ENCODE peak calls at places on chromosomes 2 and 18, in ten cellular contexts. F is thoracic aorta, Q is adrenal gland, N is pancreas, C is A549, U is ovary, B is DND-41, Z is mesendoderm, O is psoas muscle, P is heart right ventricle. K is an unnamed sample.

GRCh38 chr2:1914541-1915165 is 170.3 kb upstream of the PXDN start:
- DNase-seq in F (no peak), Q (no peak), N (no peak), C (no peak), U (no peak), B (no peak), Z (no peak), O (no peak), P (no peak), K (no peak)

GRCh38 chr2:112794131-112794733 is 9.9 kb upstream of the IL1A start:
- DNase-seq in F (peak; percentile 15), Q (peak; percentile 58), N (peak; percentile 52), C (peak; percentile 31), U (no peak), B (peak; percentile 45), Z (peak; percentile 69), O (peak; percentile 23), P (no peak), K (peak; percentile 45)

GRCh38 chr2:106579750-106580197 is 92.6 kb downstream of the CD8B2 start:
- DNase-seq in F (no peak), Q (no peak), N (no peak), C (no peak), U (no peak), B (no peak), Z (no peak), O (no peak), P (peak; percentile 25), K (no peak)

GRCh38 chr18:55524353-55525123 is 63.5 kb downstream of the TCF4 start:
- DNase-seq in F (no peak), Q (no peak), N (no peak), C (no peak), U (no peak), B (no peak), Z (no peak), O (no peak), P (no peak), K (no peak)

GRCh38 chr2:12397861-12398260 is 318.9 kb upstream of the TRIB2 start:
- DNase-seq in F (no peak), Q (no peak), N (no peak), C (no peak), U (no peak), B (no peak), Z (no peak), O (peak; percentile 17), P (peak; percentile 24), K (peak; percentile 38)

GRCh38 chr2:69781321-69782248 is 39.7 kb downstream of the ANXA4 start:
- DNase-seq in F (no peak), Q (no peak), N (peak; percentile 76), C (peak; percentile 67), U (no peak), B (no peak), Z (peak; percentile 45), O (no peak), P (no peak), K (no peak)

GRCh38 chr2:211534655-211535054 is 978.3 kb downstream of the CPS1 start:
- DNase-seq in F (no peak), Q (no peak), N (no peak), C (no peak), U (no peak), B (no peak), Z (peak; percentile 5), O (no peak), P (peak; percentile 34), K (no peak)

GRCh38 chr2:96131818-96132745 is 6.2 kb downstream of the ASTL start:
- DNase-seq in F (no peak), Q (no peak), N (no peak), C (no peak), U (no peak), B (no peak), Z (no peak), O (no peak), P (no peak), K (no peak)

GRCh38 chr18:11955299-11956029 is 25.8 kb upstream of the IMPA2 start:
- DNase-seq in F (no peak), Q (peak; percentile 62), N (peak; percentile 38), C (no peak), U (peak; percentile 46), B (no peak), Z (peak; percentile 89), O (peak; percentile 70), P (no peak), K (peak; percentile 68)

GRCh38 chr2:54634564-54635511 is 88.6 kb upstream of the EML6 start:
- DNase-seq in F (no peak), Q (peak; percentile 81), N (no peak), C (peak; percentile 83), U (peak; percentile 29), B (no peak), Z (peak; percentile 63), O (peak; percentile 55), P (peak; percentile 86), K (peak; percentile 79)

GRCh38 chr18:59383831-59384230 is 24.8 kb upstream of the LMAN1 start:
- DNase-seq in F (no peak), Q (no peak), N (no peak), C (no peak), U (no peak), B (no peak), Z (no peak), O (no peak), P (no peak), K (no peak)

GRCh38 chr2:95362486-95362885 is 40.0 kb upstream of the FAHD2A start:
- DNase-seq in F (no peak), Q (no peak), N (no peak), C (no peak), U (peak; percentile 3), B (no peak), Z (no peak), O (no peak), P (no peak), K (no peak)

GRCh38 chr18:12074734-12075133 is 18.9 kb upstream of the ANKRD62 start:
- DNase-seq in F (no peak), Q (no peak), N (no peak), C (no peak), U (no peak), B (no peak), Z (no peak), O (no peak), P (no peak), K (no peak)

GRCh38 chr18:49096021-49096420 is 145.3 kb upstream of the SMAD7 start:
- DNase-seq in F (no peak), Q (no peak), N (no peak), C (no peak), U (no peak), B (no peak), Z (no peak), O (no peak), P (no peak), K (no peak)

GRCh38 chr2:74863802-74864248 is 29.9 kb downstream of the HK2 start:
- DNase-seq in F (no peak), Q (no peak), N (no peak), C (no peak), U (no peak), B (no peak), Z (no peak), O (no peak), P (no peak), K (no peak)

GRCh38 chr2:14781148-14781547 is 148.6 kb downstream of the LRATD1 start:
- DNase-seq in F (no peak), Q (no peak), N (no peak), C (no peak), U (no peak), B (no peak), Z (no peak), O (no peak), P (no peak), K (no peak)
- H3K4me1 ChIP-seq in F (no peaks in the 10 kb centered on the region), Q (no peaks in the 10 kb centered on the region), N (no peaks in the 10 kb centered on the region), C (no peaks in the 10 kb centered on the region), U (no peaks in the 10 kb centered on the region), B (no peaks in the 10 kb centered on the region), Z (no peaks in the 10 kb centered on the region), O (no peaks in the 10 kb centered on the region), P (no peaks in the 10 kb centered on the region), K (no peaks in the 10 kb centered on the region)

GRCh38 chr2:174606336-174606735 is 8.7 kb upstream of the WIPF1 start:
- DNase-seq in F (no peak), Q (peak; percentile 63), N (no peak), C (peak; percentile 56), U (no peak), B (no peak), Z (no peak), O (peak; percentile 36), P (no peak), K (no peak)
- H3K4me1 ChIP-seq in F (peaks cover 20% of the 10 kb centered on the region), Q (peaks cover 15% of the 10 kb centered on the region), N (no peaks in the 10 kb centered on the region), C (peaks cover 47% of the 10 kb centered on the region), U (no peaks in the 10 kb centered on the region), B (peaks cover 5% of the 10 kb centered on the region), Z (no peaks in the 10 kb centered on the region), O (no peaks in the 10 kb centered on the region), P (peaks cover 49% of the 10 kb centered on the region), K (peaks cover 4% of the 10 kb centered on the region)

GRCh38 chr2:200781626-200782025 is 30.1 kb upstream of the BZW1 start:
- DNase-seq in F (no peak), Q (no peak), N (no peak), C (no peak), U (no peak), B (no peak), Z (no peak), O (no peak), P (no peak), K (no peak)

GRCh38 chr2:200778038-200778437 is 33.7 kb upstream of the BZW1 start:
- DNase-seq in F (no peak), Q (no peak), N (no peak), C (no peak), U (no peak), B (no peak), Z (no peak), O (no peak), P (no peak), K (no peak)

GRCh38 chr2:200782243-200782642 is 29.5 kb upstream of the BZW1 start:
- DNase-seq in F (no peak), Q (no peak), N (no peak), C (no peak), U (no peak), B (no peak), Z (no peak), O (no peak), P (no peak), K (no peak)

GRCh38 chr2:200777275-200777674 is 34.4 kb upstream of the BZW1 start:
- DNase-seq in F (no peak), Q (no peak), N (no peak), C (peak; percentile 62), U (no peak), B (no peak), Z (no peak), O (no peak), P (no peak), K (no peak)

DNA sequence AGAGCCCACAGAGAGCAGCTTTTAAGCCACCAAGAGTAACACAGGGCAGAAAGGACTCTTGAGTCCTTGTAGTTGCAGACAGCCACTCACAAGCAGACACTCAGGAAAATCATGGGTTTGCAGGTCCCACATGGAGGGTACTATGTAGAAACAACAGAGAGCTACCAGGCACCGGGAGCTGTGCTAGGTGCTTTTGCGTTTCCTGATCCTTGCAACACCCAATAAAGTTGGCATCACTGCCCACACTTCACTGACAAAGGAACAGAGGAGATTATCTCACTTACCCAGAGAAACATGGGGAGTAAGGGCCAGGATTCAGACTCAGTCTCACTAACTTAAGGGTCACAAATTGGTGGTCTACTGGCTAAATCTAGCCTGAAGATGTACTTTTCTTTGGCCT is 32.5 kb upstream of the BZW1 start:
- DNase-seq in F (no peak), Q (no peak), N (no peak), C (no peak), U (no peak), B (no peak), Z (no peak), O (no peak), P (no peak), K (no peak)
- H3K4me1 ChIP-seq in F (peaks cover 3% of the 10 kb centered on the region), Q (peaks cover 8% of the 10 kb centered on the region), N (no peaks in the 10 kb centered on the region), C (peaks cover 56% of the 10 kb centered on the region), U (no peaks in the 10 kb centered on the region), B (no peaks in the 10 kb centered on the region), Z (no peaks in the 10 kb centered on the region), O (no peaks in the 10 kb centered on the region), P (peaks cover 9% of the 10 kb centered on the region), K (no peaks in the 10 kb centered on the region)

GRCh38 chr2:215434447-215435260 is 1.2 kb downstream of the FN1 start:
- DNase-seq in F (no peak), Q (no peak), N (no peak), C (no peak), U (no peak), B (no peak), Z (peak; percentile 50), O (no peak), P (no peak), K (no peak)
- H3K4me1 ChIP-seq in F (peaks cover 19% of the 10 kb centered on the region), Q (peaks cover 17% of the 10 kb centered on the region), N (no peaks in the 10 kb centered on the region), C (peaks cover 62% of the 10 kb centered on the region), U (no peaks in the 10 kb centered on the region), B (peaks cover 19% of the 10 kb centered on the region), Z (peaks cover 2% of the 10 kb centered on the region), O (peaks cover 9% of the 10 kb centered on the region), P (peaks cover 28% of the 10 kb centered on the region), K (peaks cover 41% of the 10 kb centered on the region)